ENCODE peak calls at places on chromosome 5, in six cellular contexts. G is HAP-1, Q is breast epithelium, S is GF-D8, W is occipital lobe, R is frontal cortex. E is an unnamed sample.

GRCh38 chr5:115770466-115770865 is 46.0 kb downstream of the CDO1 start:
- DNase-seq in G (peak), R (no peak), Q (no peak), S (no peak), W (no peak), E (no peak)

GRCh38 chr5:160165137-160166068 is 46.2 kb upstream of the PWWP2A start:
- DNase-seq in R (peak), Q (peak), G (peak), S (no peak), W (peak), E (peak)

GRCh38 chr5:110265199-110265598 is 461.3 kb downstream of the TMEM232 start:
- DNase-seq in W (no peak), S (no peak), G (no peak), R (no peak), Q (no peak), E (no peak)

GRCh38 chr5:159094745-159095144 is 5.0 kb downstream of the EBF1 start:
- DNase-seq in W (no peak), S (peak), G (peak), R (no peak), Q (no peak), E (no peak)

GRCh38 chr5:124317471-124317870 is 429.0 kb downstream of the ZNF608 start:
- DNase-seq in W (no peak), S (no peak), G (no peak), Q (no peak), R (no peak), E (no peak)

GRCh38 chr5:95817430-95817829 is 5.1 kb downstream of the GLRX start:
- DNase-seq in G (no peak), W (no peak), S (no peak), R (no peak), Q (no peak), E (no peak)

GRCh38 chr5:96084874-96085545 is 123.4 kb upstream of the ELL2 start:
- DNase-seq in Q (no peak), R (no peak), W (no peak), S (no peak), G (no peak), E (no peak)

GRCh38 chr5:142065273-142065672 is 43.3 kb upstream of the NDFIP1 start:
- DNase-seq in G (peak), W (peak), Q (no peak), S (no peak), R (peak), E (no peak)

GRCh38 chr5:41527201-41527779 is 16.9 kb upstream of the PLCXD3 start:
- DNase-seq in R (no peak), G (no peak), W (no peak), Q (no peak), S (no peak), E (no peak)

GRCh38 chr5:172379481-172379880 is 74.8 kb downstream of the SH3PXD2B start:
- DNase-seq in G (no peak), W (no peak), S (no peak), R (no peak), Q (no peak), E (no peak)

GRCh38 chr5:117186751-117187150 is 612.1 kb upstream of the SEMA6A start:
- DNase-seq in G (no peak), S (no peak), W (no peak), Q (no peak), R (no peak), E (no peak)

GRCh38 chr5:16935271-16936149 is 578 bp downstream of the MYO10 start:
- DNase-seq in G (peak), S (no peak), W (no peak), Q (peak), R (no peak), E (peak)

GRCh38 chr5:78755822-78756429 is 107.4 kb upstream of the LHFPL2 start:
- DNase-seq in W (no peak), S (no peak), Q (no peak), G (no peak), R (no peak), E (no peak)

GRCh38 chr5:133509742-133510079 is 102.6 kb downstream of the FSTL4 start:
- DNase-seq in W (no peak), S (no peak), R (no peak), G (no peak), Q (no peak), E (no peak)

GRCh38 chr5:80711938-80712337 is 57.2 kb upstream of the DHFR start:
- DNase-seq in Q (no peak), R (peak), S (no peak), G (peak), W (no peak), E (peak)

GRCh38 chr5:151005975-151006576 is 14.3 kb upstream of the GPX3 start:
- DNase-seq in Q (peak), R (no peak), G (no peak), S (no peak), W (no peak), E (no peak)

GRCh38 chr5:158563774-158564390 is 535.8 kb downstream of the EBF1 start:
- DNase-seq in G (no peak), W (no peak), R (no peak), Q (no peak), S (no peak), E (no peak)

E was measured in T47D.